ENCODE peak calls at places on chromosomes 4 and X, in nine cellular contexts. S is dermis blood vessel endothelial cell; K is psoas muscle; L is stimulated activated CD8-positive, alpha-beta memory T cell treated with anti-CD3 and anti-CD28 coated beads, Interleukin-7, amount 100 ng/mL, for 24 hours; G is NCI-H1694; C is endothelial cell; P is neural progenitor cell; O is heart right ventricle; D is A172. Q is an unnamed sample.

GRCh38 chr4:46839128-46839527 is 69.9 kb downstream of the COX7B2 start:
- DNase-seq in P (peak), O (no peak), S (no peak), K (no peak), D (no peak), L (no peak), C (no peak), G (no peak), Q (no peak)

GRCh38 chr4:110503588-110504435 is 27.9 kb downstream of the ENPEP start:
- DNase-seq in O (no peak), K (no peak), D (no peak), G (no peak), S (no peak), P (no peak), L (no peak), C (no peak), Q (no peak)

GRCh38 chrX:72107320-72107719 is 24.4 kb downstream of the RTL5 start:
- DNase-seq in K (no peak), D (no peak), C (no peak), O (no peak), P (no peak), G (no peak), S (no peak), L (no peak), Q (no peak)

GRCh38 chr4:5955201-5955821 is 62.4 kb upstream of the CRMP1 start:
- DNase-seq in L (no peak), O (peak), S (peak), C (no peak), G (peak), D (peak), K (no peak), P (peak), Q (no peak)

GRCh38 chr4:169663894-169664293 is 43.5 kb downstream of the CLCN3 start:
- DNase-seq in K (no peak), G (no peak), S (peak), P (peak), L (no peak), C (no peak), O (no peak), D (peak), Q (no peak)

GRCh38 chrX:97308161-97308560 is 424.5 kb downstream of the RPA4 start:
- DNase-seq in S (no peak), G (no peak), L (no peak), P (no peak), C (no peak), O (no peak), D (peak), K (no peak), Q (no peak)

GRCh38 chr4:1351854-1352633 is 5.0 kb downstream of the UVSSA start:
- DNase-seq in L (peak), G (peak), D (peak), O (peak), K (peak), S (peak), P (peak), C (peak), Q (peak)

GRCh38 chr4:134313591-134313990 is 112.0 kb upstream of the PABPC4L start:
- DNase-seq in C (no peak), G (no peak), S (no peak), O (no peak), L (no peak), P (no peak), K (no peak), D (peak), Q (no peak)

GRCh38 chr4:139227729-139228404 is 50.8 kb upstream of the ELF2 start:
- DNase-seq in D (no peak), G (no peak), S (peak), K (no peak), L (no peak), P (no peak), C (peak), O (no peak), Q (peak)

GRCh38 chr4:149980941-149981340 is 97.3 kb upstream of the DCLK2 start:
- DNase-seq in L (peak), D (peak), K (peak), S (peak), P (peak), O (peak), G (peak), C (peak), Q (no peak)

GRCh38 chrX:46903458-46904242 is 8.6 kb upstream of the JADE3 start:
- DNase-seq in D (peak), S (peak), O (peak), P (peak), K (peak), C (peak), L (no peak), G (peak), Q (peak)

GRCh38 chr4:143372093-143372915 is 35.6 kb downstream of the GAB1 start:
- DNase-seq in P (no peak), D (no peak), K (no peak), C (no peak), O (no peak), G (no peak), S (no peak), L (no peak), Q (no peak)

GRCh38 chr4:78667764-78668163 is 108.4 kb upstream of the BMP2K start:
- DNase-seq in G (no peak), P (no peak), S (no peak), C (no peak), D (no peak), L (no peak), K (no peak), O (no peak), Q (no peak)

GRCh38 chr4:3700736-3701135 is 65.4 kb upstream of the ADRA2C start:
- DNase-seq in P (no peak), C (no peak), L (no peak), S (no peak), O (no peak), G (no peak), K (no peak), D (no peak), Q (no peak)

Q was measured in GDM1.